ENCODE peak calls at places on chromosomes 2 and 18, in four cellular contexts. M is choroid plexus epithelial cell, I is WERI-Rb-1, Y is GM20000. S is an unnamed sample.

GRCh38 chr2:60104514-60105501 is 448.6 kb downstream of the BCL11A start:
- DNase-seq in M (no peak), I (no peak), Y (no peak), S (no peak)

GRCh38 chr2:130834091-130834922 is 2.4 kb upstream of the ARHGEF4 start:
- DNase-seq in M (peak; percentile 35), Y (no peak), I (peak; percentile 56), S (no peak)

GRCh38 chr18:46199515-46200147 is 95.4 kb downstream of the HAUS1 start:
- DNase-seq in Y (no peak), I (no peak), M (peak; percentile 70), S (no peak)

GRCh38 chr2:229714080-229714735 is at the start of gene DNER:
- DNase-seq in I (peak; percentile 52), Y (peak; percentile 86), M (no peak), S (peak; percentile 78)

GRCh38 chr18:74896390-74896991 is 298.8 kb downstream of the ZNF407 start:
- DNase-seq in Y (peak; percentile 20), I (peak; percentile 77), M (peak; percentile 41), S (peak; percentile 43)

GRCh38 chr2:205903549-205904129 is 182.3 kb downstream of the INO80D start:
- DNase-seq in I (peak; percentile 76), M (peak; percentile 17), Y (peak; percentile 44), S (peak; percentile 23)

GRCh38 chr2:205293559-205293958 is 388.7 kb upstream of the NRP2 start:
- DNase-seq in Y (no peak), I (no peak), M (no peak), S (no peak)

GRCh38 chr2:230650585-230651137 is 62.0 kb upstream of the CAB39 start:
- DNase-seq in I (no peak), M (no peak), Y (no peak), S (peak; percentile 30)

GRCh38 chr18:46070683-46071614 is 1.1 kb downstream of the PSTPIP2 start:
- DNase-seq in I (no peak), Y (peak; percentile 8), M (no peak), S (peak; percentile 11)

GRCh38 chr2:36889782-36890181 is 76.6 kb downstream of the STRN start:
- DNase-seq in Y (no peak), I (no peak), M (peak; percentile 94), S (no peak)

GRCh38 chr2:160315337-160315736 is 115.3 kb upstream of the ITGB6 start:
- DNase-seq in Y (no peak), I (no peak), M (peak; percentile 65), S (no peak)

GRCh38 chr2:189698020-189698887 is 23.8 kb downstream of the ANKAR start:
- DNase-seq in Y (peak; percentile 28), M (peak; percentile 71), I (peak; percentile 13), S (no peak)

GRCh38 chr2:233111427-233111826 is 51.3 kb downstream of the INPP5D start:
- DNase-seq in M (no peak), I (no peak), Y (no peak), S (no peak)

GRCh38 chr2:166417669-166418068 is 41.9 kb upstream of the SCN9A start:
- DNase-seq in M (peak; percentile 74), I (peak; percentile 19), Y (no peak), S (no peak)

GRCh38 chr2:178478102-178478441 is 328 bp downstream of the FKBP7 start:
- DNase-seq in Y (peak; percentile 34), I (no peak), M (peak; percentile 38), S (peak; percentile 13)

GRCh38 chr2:117137371-117137770 is 677.1 kb upstream of the DDX18 start:
- DNase-seq in Y (no peak), M (no peak), I (no peak), S (no peak)

GRCh38 chr2:239002960-239003932 is 155.4 kb downstream of the TWIST2 start:
- DNase-seq in Y (no peak), I (no peak), M (peak; percentile 69), S (no peak)

GRCh38 chr2:233832414-233832813 is 21.9 kb downstream of the HJURP start:
- DNase-seq in I (no peak), M (peak; percentile 24), Y (no peak), S (no peak)

GRCh38 chr2:69943000-69943840 is 18.2 kb downstream of the ASPRV1 start:
- DNase-seq in Y (no peak), M (no peak), I (no peak), S (no peak)

GRCh38 chr2:128754246-128754724 is 435.6 kb upstream of the HS6ST1 start:
- DNase-seq in I (no peak), Y (peak; percentile 71), M (peak; percentile 87), S (no peak)

GRCh38 chr2:51717318-51717717 is 685.4 kb upstream of the NRXN1 start:
- DNase-seq in I (no peak), Y (no peak), M (peak; percentile 94), S (no peak)

GRCh38 chr2:69744456-69744855 is 2.5 kb downstream of the ANXA4 start:
- DNase-seq in I (no peak), M (no peak), Y (no peak), S (no peak)

GRCh38 chr18:78670778-78671405 is 308.7 kb upstream of the SALL3 start:
- DNase-seq in I (no peak), M (no peak), Y (no peak), S (no peak)

GRCh38 chr18:56221195-56222065 is 417.0 kb downstream of the TXNL1 start:
- DNase-seq in Y (no peak), M (no peak), I (peak; percentile 70), S (no peak)

GRCh38 chr2:109373791-109374547 is 239.8 kb downstream of the SEPTIN10 start:
- DNase-seq in M (no peak), Y (no peak), I (no peak), S (no peak)

GRCh38 chr18:74152270-74152669 is 3.9 kb downstream of the TIMM21 start:
- DNase-seq in M (no peak), I (no peak), Y (no peak), S (no peak)

GRCh38 chr2:7673843-7674242 is 756.6 kb downstream of the RNF144A start:
- DNase-seq in I (no peak), M (no peak), Y (no peak), S (no peak)

GRCh38 chr2:126655066-126655465 is 892 bp upstream of the GYPC start:
- DNase-seq in I (no peak), M (no peak), Y (no peak), S (peak; percentile 22)

GRCh38 chr18:48161911-48162698 is 231.6 kb upstream of the SMAD2 start:
- DNase-seq in I (peak; percentile 50), Y (no peak), M (peak; percentile 41), S (no peak)

GRCh38 chr2:133574620-133575019 is 6.4 kb upstream of the NCKAP5 start:
- DNase-seq in I (no peak), Y (no peak), M (peak; percentile 39), S (no peak)

GRCh38 chr2:107553045-107553444 is 273.6 kb upstream of the RGPD4 start:
- DNase-seq in Y (no peak), I (no peak), M (no peak), S (no peak)

GRCh38 chr2:167013227-167013626 is 124.9 kb downstream of the XIRP2 start:
- DNase-seq in Y (no peak), M (peak; percentile 41), I (no peak), S (no peak)

GRCh38 chr2:209322041-209322440 is 101.8 kb upstream of the MAP2 start:
- DNase-seq in M (peak; percentile 13), Y (no peak), I (no peak), S (no peak)

GRCh38 chr18:74870950-74871349 is 273.3 kb downstream of the ZNF407 start:
- DNase-seq in I (no peak), Y (no peak), M (no peak), S (no peak)

GRCh38 chr18:28138816-28139215 is 38.1 kb downstream of the CDH2 start:
- DNase-seq in M (no peak), I (no peak), Y (no peak), S (no peak)

GRCh38 chr2:209662091-209662490 is 109.5 kb upstream of the UNC80 start:
- DNase-seq in M (no peak), I (no peak), Y (no peak), S (no peak)

GRCh38 chr2:132448771-132449170 is 32.2 kb downstream of the GPR39 start:
- DNase-seq in Y (no peak), M (peak; percentile 78), I (peak; percentile 48), S (peak; percentile 27)
- TF ChIP-seq CTCF in Y (no peak), M (peak; percentile 94), I (peak; percentile 65), S (peak; percentile 55)

DNA sequence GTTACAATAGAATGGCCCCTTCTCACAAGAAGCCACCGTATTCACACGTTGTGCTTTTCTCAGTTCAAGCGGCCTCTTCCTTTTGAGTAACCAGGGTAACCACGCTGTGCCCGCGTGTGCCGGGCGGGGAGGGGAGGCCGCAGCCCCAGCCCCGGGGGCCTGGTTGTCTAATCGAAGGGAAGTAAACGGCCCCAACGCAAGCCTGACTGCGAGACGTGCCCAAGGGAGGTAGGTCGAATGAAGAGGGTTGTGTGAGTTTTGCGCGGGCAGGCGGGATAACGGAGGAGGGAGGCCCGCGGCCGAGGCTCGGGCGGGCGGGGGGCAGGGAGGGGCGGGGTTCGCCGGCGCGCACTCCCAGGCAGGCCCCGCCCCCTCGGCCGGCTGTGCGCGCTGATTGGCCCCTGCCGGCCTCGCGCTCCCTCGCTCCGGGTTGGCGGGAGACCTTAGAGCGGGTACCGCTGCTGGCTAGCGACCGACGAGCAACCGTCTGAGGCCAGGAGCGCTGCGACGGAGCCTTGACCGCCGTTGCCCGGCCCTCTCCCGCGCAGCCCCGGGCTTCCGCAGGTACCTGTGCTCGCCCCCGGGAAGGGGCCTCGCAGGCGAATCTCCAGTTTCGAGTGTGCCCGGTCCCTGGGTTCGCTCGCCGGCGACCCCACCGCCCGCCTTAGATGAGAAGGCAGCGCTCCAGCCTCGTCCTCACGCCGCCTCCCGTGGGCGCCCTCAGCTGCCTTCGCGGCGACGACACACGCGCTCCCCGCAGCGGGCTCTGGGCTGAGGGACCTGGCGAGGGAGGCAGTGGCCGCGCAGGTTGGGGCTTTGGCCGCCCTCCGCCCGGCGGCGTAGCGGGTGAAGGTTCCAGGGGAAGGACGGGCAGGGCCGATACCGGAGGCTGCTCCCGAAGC is at the start of gene SPDYA:
- DNase-seq in Y (peak; percentile 91), M (peak; percentile 80), I (no peak), S (peak; percentile 81)
- TF ChIP-seq CTCF in Y (no peak), M (no peak), I (no peak), S (no peak)

DNA sequence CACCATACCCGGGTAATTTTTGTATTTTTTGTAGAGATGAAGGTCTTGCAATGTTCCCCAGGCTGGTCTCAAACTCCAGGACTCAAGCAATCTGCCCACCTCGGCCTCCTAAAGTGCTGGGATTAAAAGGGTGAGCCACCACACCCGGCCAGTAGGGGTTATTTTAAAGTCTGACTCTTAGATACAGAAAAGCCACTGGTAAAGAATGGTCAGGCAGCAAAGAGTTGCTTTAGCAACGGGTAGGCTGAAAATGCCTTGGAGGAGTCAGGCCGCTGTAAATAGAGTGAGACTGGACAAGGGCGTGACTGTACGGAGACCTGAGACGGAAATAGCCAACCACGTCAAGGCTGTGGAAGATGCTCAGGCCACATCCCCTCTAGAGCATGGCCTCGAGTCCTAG is 54.2 kb downstream of the ACKR3 start:
- DNase-seq in M (no peak), I (no peak), Y (no peak), S (no peak)
- TF ChIP-seq CTCF in M (no peak), I (no peak), Y (no peak), S (no peak)

DNA sequence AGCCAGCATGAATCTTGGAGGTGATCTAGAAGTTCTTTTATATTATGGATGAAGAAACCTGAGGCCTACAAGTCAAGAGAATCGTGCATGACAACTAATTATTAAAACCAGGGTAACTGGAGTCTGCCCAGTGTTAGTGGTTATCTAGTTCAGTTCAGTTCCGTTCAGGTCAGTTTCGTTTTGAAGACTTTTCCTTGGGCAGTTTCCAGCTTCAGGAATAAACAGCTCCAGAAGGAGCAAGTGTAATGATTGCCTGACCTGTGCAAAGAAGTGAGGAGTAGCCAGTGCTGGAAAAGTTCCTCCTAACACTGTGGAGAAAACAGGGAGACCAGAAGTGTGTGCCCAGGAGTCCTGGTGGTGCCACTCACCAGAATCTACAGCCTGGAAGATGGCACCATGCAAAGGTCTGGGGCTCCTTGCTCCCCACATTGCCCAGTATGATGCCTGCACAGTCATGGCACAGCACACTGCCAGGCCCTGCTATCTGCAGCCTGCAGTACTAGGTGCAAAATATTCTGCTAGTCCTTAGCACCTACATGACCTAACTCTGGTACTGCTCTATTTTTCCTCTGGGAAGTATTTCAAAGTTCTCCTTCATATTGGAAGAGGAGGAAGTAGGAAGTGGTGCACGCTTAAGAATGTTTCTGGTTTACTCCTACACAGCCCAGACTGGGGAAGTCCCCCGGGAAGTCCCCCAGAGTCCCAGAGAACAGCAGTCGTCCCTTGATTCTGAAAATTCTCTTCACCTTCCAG is 65.8 kb downstream of the SUMO1 start:
- DNase-seq in I (no peak), M (peak; percentile 36), Y (peak; percentile 74), S (no peak)
- TF ChIP-seq CTCF in I (no peak), M (no peak), Y (no peak), S (no peak)

S was measured in nephron progenitor cell.